ENCODE peak calls at places on chromosomes 4 and X, in six cellular contexts. J is cardiac muscle cell, G is right atrium auricular region, Y is bronchial epithelial cell, N is tibial nerve, C is ascending aorta. O is an unnamed sample.
A peak's percentile ranks its signal among the peaks of the same experiment; 100 is the strongest.

GRCh38 chr4:77817304-77818076 is 1.7 kb downstream of the CNOT6L start:
- DNase-seq in J (no peak), G (no peak), N (no peak), C (no peak), Y (peak; percentile 41), O (no peak)

GRCh38 chr4:33751050-33751449 is 2493.3 kb downstream of the ARAP2 start:
- DNase-seq in J (no peak), N (no peak), G (no peak), Y (no peak), C (no peak), O (no peak)

GRCh38 chr4:103996637-103997036 is 276.9 kb upstream of the TACR3 start:
- DNase-seq in C (no peak), N (no peak), G (no peak), J (peak; percentile 56), Y (peak; percentile 97), O (no peak)

GRCh38 chrX:107978707-107979307 is 3.4 kb downstream of the TEX13B start:
- DNase-seq in G (no peak), Y (peak; percentile 15), J (peak; percentile 44), C (no peak), N (no peak), O (no peak)

GRCh38 chr4:136002316-136002715 is 1530.0 kb downstream of the PCDH18 start:
- DNase-seq in Y (no peak), C (no peak), J (no peak), N (no peak), G (no peak), O (no peak)

GRCh38 chr4:7429601-7430078 is 5.1 kb downstream of the PSAPL1 start:
- DNase-seq in Y (no peak), N (peak; percentile 12), J (no peak), G (no peak), C (no peak), O (no peak)

GRCh38 chr4:34280131-34280530 is 1964.2 kb downstream of the ARAP2 start:
- DNase-seq in G (no peak), N (no peak), C (no peak), Y (no peak), J (no peak), O (no peak)

GRCh38 chr4:31362756-31363155 is 642.6 kb downstream of the PCDH7 start:
- DNase-seq in J (no peak), N (no peak), C (no peak), Y (no peak), G (no peak), O (no peak)

GRCh38 chr4:71487324-71487677 is 148.5 kb downstream of the SLC4A4 start:
- DNase-seq in G (no peak), N (no peak), C (no peak), J (peak; percentile 50), Y (no peak), O (no peak)

GRCh38 chr4:158209825-158210807 is at the start of gene TMEM144:
- DNase-seq in J (peak; percentile 95), G (peak; percentile 97), Y (peak; percentile 85), N (peak; percentile 82), C (peak; percentile 92), O (no peak)

GRCh38 chr4:5954056-5954760 is 61.3 kb upstream of the CRMP1 start:
- DNase-seq in G (no peak), N (no peak), Y (no peak), J (no peak), C (no peak), O (no peak)

GRCh38 chr4:73019462-73020047 is 50.0 kb downstream of the COX18 start:
- DNase-seq in J (peak; percentile 69), N (no peak), G (no peak), Y (peak; percentile 41), C (no peak), O (no peak)

GRCh38 chr4:108690738-108691137 is 40.3 kb downstream of the OSTC start:
- DNase-seq in C (no peak), N (no peak), Y (no peak), G (no peak), J (no peak), O (no peak)

GRCh38 chrX:129769467-129770154 is 10.1 kb upstream of the SASH3 start:
- DNase-seq in N (no peak), J (no peak), G (no peak), Y (no peak), C (no peak), O (no peak)

GRCh38 chr4:88320780-88321373 is 36.5 kb upstream of the PPM1K start:
- DNase-seq in Y (no peak), J (no peak), C (no peak), G (no peak), N (no peak), O (no peak)

GRCh38 chr4:153241970-153242847 is 38.0 kb downstream of the TRIM2 start:
- DNase-seq in N (no peak), C (no peak), J (no peak), Y (no peak), G (no peak), O (no peak)

GRCh38 chr4:81069706-81070331 is 39.3 kb downstream of the BMP3 start:
- DNase-seq in Y (peak; percentile 81), C (no peak), G (peak; percentile 80), J (peak; percentile 91), N (peak; percentile 42), O (no peak)

GRCh38 chrX:40104649-40105015 is 6.9 kb upstream of the BCOR start:
- DNase-seq in N (no peak), G (no peak), J (peak; percentile 68), C (no peak), Y (no peak), O (no peak)

GRCh38 chr4:80362578-80363181 is 27.1 kb downstream of the CFAP299 start:
- DNase-seq in G (no peak), C (no peak), N (no peak), Y (peak; percentile 35), J (peak; percentile 60), O (no peak)

DNA sequence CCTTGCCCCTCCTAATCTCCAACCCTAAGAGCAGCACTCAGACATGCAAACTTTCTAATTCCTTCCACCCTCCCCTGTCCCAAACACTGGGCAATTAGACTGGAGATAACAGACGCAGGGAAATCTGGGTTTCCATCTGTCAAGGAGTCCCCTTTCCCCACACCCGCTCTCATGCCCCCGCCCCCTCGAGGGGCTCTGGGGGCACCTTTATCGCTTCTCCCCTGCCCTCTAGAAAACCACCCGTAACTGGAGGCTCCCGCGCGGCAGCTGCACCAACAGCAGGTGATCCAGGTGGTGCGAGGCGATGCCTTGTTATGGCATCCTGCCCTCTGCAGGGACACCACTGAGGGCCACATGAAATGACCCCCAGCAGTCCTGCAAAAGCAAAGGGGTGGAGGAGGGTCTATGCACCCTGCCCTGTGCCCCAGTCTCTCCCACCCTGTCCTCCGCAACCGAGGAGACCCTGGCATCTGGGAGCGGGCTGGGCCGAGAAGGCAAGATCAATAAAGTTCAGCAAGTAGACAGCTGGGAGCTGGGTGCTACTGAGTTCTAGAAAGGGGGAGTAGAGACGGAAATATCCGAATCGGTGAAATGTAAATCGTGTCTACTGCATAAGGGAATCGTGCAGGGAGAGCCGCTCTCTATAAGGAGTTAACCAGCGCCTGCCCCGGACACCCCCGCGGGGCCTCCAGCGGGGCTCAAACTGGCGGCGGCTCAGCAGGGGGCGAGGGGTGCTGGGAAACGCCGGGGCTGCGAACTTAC is 1.6 kb downstream of the KCTD8 start:
- DNase-seq in G (no peak), Y (no peak), J (no peak), N (no peak), C (no peak), O (no peak)
- H3K27me3 ChIP-seq in G (peaks cover 9% of the 10 kb centered on the region), Y (peaks cover 22% of the 10 kb centered on the region), J (peaks cover 75% of the 10 kb centered on the region), N (no peaks in the 10 kb centered on the region), C (peaks cover 5% of the 10 kb centered on the region), O (no peaks in the 10 kb centered on the region)

GRCh38 chrX:97494756-97495372 is 611.2 kb downstream of the RPA4 start:
- DNase-seq in N (no peak), G (no peak), C (no peak), Y (no peak), J (no peak), O (no peak)

DNA sequence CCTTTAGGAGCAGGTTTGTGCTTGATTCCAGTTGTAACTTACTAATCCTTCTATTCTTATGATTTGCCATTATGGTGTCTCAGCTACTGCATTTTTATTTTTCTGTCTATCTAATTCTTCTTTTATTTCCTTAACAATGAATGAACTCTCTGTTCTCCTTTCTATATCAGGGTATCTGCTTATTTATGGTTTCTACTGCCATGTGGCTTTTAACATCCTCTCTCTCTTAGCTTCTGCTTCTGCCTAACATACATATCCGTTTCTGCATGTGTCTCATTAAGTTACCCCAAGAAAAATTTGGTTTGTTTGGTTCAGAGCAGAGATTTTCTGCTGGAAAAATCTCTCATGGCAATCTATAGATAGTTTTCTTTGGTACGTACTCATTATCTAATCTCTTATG is 614.4 kb downstream of the RPA4 start:
- DNase-seq in G (no peak), J (no peak), Y (no peak), C (no peak), N (no peak), O (no peak)
- TF ChIP-seq CTCF in G (no peak), J (no peak), Y (no peak), C (no peak), N (no peak), O (no peak)

GRCh38 chr4:1407657-1408333 is 1.6 kb upstream of the NKX1-1 start:
- DNase-seq in Y (no peak), G (no peak), J (no peak), C (no peak), N (no peak), O (no peak)
- H3K27me3 ChIP-seq in Y (peaks cover 29% of the 10 kb centered on the region), G (peaks cover 75% of the 10 kb centered on the region), J (peaks cover 99% of the 10 kb centered on the region), C (peaks cover 48% of the 10 kb centered on the region), N (peaks cover 2% of the 10 kb centered on the region), O (peaks cover 42% of the 10 kb centered on the region)

GRCh38 chrX:118325453-118325852 is 20.5 kb upstream of the WDR44 start:
- DNase-seq in J (no peak), Y (peak; percentile 13), G (no peak), N (no peak), C (no peak), O (no peak)
- TF ChIP-seq CTCF in J (peak; percentile 29), Y (peak; percentile 18), G (peak; percentile 25), N (no peak), C (no peak), O (no peak)

DNA sequence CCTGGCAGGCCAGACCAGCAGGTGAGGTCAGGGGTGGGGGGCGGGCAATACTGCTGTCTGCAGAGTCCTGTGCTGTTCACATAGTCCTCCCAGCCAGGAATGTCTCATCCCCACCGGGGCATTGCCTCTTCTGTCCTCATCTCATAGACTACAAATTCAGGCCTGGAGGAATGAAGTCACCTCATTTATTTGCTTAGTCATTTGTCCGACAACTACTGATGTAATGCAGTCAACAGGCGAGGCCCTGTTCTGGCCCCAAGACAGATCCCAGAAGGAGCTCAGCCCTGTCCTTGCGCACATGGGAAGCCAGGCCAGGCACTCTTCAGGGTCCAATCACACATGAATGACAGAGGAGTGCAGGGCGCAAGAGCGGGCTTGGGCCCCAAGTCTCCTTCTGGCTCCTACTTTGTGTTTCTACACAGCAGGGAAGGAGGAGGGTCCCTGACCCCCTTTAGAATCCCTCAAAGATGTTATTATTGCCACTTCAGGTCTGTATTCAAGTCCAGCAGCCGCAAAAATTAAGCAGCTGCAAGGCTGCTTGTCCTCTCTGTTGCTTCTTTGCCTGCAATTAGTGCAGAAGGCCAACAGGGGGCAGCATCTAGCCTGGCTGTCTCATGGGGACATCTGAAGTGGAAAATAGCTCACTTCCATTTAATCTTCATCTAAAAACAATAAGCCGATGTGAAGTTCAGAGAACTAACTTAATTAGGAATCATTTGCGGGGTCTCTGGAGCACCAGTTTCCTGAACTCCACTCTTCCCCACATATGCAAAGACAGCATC is 15.2 kb upstream of the HMX1 start:
- DNase-seq in J (no peak), G (no peak), C (no peak), N (no peak), Y (no peak), O (no peak)
- H3K27me3 ChIP-seq in J (peaks cover 99% of the 10 kb centered on the region), G (peaks cover 4% of the 10 kb centered on the region), C (peaks cover 1% of the 10 kb centered on the region), N (no peaks in the 10 kb centered on the region), Y (peaks cover 20% of the 10 kb centered on the region), O (no peaks in the 10 kb centered on the region)